ENCODE peak calls at places on chromosomes 6 and 20, in five cellular contexts. G is CD8-positive, alpha-beta T cell; M is neural progenitor cell; H is lower lobe of right lung; T is foreskin fibroblast. A is an unnamed sample.

GRCh38 chr6:33384581-33385020 is 7.0 kb upstream of the KIFC1 start:
- DNase-seq in G (no peak), M (peak; percentile 23), H (no peak), T (peak; percentile 60), A (no peak)

GRCh38 chr6:15520616-15521203 is 142.1 kb downstream of the DTNBP1 start:
- DNase-seq in G (no peak), M (no peak), H (no peak), T (no peak), A (no peak)

GRCh38 chr6:158384671-158385110 is 72.4 kb downstream of the TULP4 start:
- DNase-seq in G (no peak), M (no peak), H (no peak), T (no peak), A (no peak)

GRCh38 chr6:40124924-40125323 is 190.7 kb upstream of the MOCS1 start:
- DNase-seq in G (no peak), M (no peak), H (no peak), T (no peak), A (no peak)

GRCh38 chr6:36028887-36029324 is 1.3 kb downstream of the MAPK14 start:
- DNase-seq in G (peak; percentile 80), M (peak; percentile 62), H (peak; percentile 78), T (peak; percentile 68), A (no peak)

GRCh38 chr6:163599136-163599535 is 184.6 kb downstream of the QKI start:
- DNase-seq in G (no peak), M (no peak), H (no peak), T (no peak), A (no peak)

GRCh38 chr6:106064766-106065165 is 21.4 kb upstream of the PRDM1 start:
- DNase-seq in G (no peak), M (no peak), H (no peak), T (no peak), A (no peak)

GRCh38 chr6:160348552-160349441 is 619 bp downstream of the SLC22A3 start:
- DNase-seq in G (no peak), M (peak; percentile 65), H (peak; percentile 74), T (peak; percentile 9), A (no peak)

GRCh38 chr20:1536893-1537730 is 20.4 kb downstream of the SIRPD start:
- DNase-seq in G (no peak), M (no peak), H (peak; percentile 50), T (no peak), A (no peak)

GRCh38 chr6:53746442-53747103 is 48.2 kb upstream of the LRRC1 start:
- DNase-seq in G (no peak), M (peak; percentile 10), H (no peak), T (no peak), A (no peak)

GRCh38 chr6:88107241-88107640 is 58.9 kb downstream of the CNR1 start:
- DNase-seq in G (no peak), M (no peak), H (no peak), T (no peak), A (no peak)

GRCh38 chr6:81696505-81696904 is 56.0 kb downstream of the TENT5A start:
- DNase-seq in G (no peak), M (no peak), H (no peak), T (no peak), A (no peak)

GRCh38 chr20:35578469-35578868 is 36.6 kb downstream of the ERGIC3 start:
- DNase-seq in G (no peak), M (no peak), H (peak; percentile 6), T (peak; percentile 9), A (no peak)

GRCh38 chr20:13220194-13220856 is 749 bp upstream of the ISM1 start:
- DNase-seq in G (peak; percentile 55), M (peak; percentile 76), H (peak; percentile 67), T (peak; percentile 23), A (no peak)

GRCh38 chr20:49916146-49917002 is 1.0 kb upstream of the SPATA2 start:
- DNase-seq in G (no peak), M (no peak), H (no peak), T (peak; percentile 15), A (no peak)

GRCh38 chr20:9467995-9468394 is 46.4 kb upstream of the LAMP5 start:
- DNase-seq in G (no peak), M (peak; percentile 59), H (no peak), T (no peak), A (no peak)

GRCh38 chr20:24628985-24629384 is 159.6 kb downstream of the SYNDIG1 start:
- DNase-seq in G (no peak), M (no peak), H (no peak), T (no peak), A (no peak)

GRCh38 chr20:8943638-8944037 is 125.2 kb upstream of the PLCB4 start:
- DNase-seq in G (no peak), M (no peak), H (no peak), T (no peak), A (no peak)

GRCh38 chr20:51660741-51661608 is 107.2 kb downstream of the ATP9A start:
- DNase-seq in G (no peak), M (no peak), H (no peak), T (peak; percentile 99), A (peak; percentile 99)

GRCh38 chr20:14700641-14700965 is 363.2 kb upstream of the FLRT3 start:
- DNase-seq in G (no peak), M (no peak), H (no peak), T (peak; percentile 40), A (no peak)

GRCh38 chr6:142011156-142011555 is 121.6 kb upstream of the GJE1 start:
- DNase-seq in G (no peak), M (no peak), H (no peak), T (no peak), A (no peak)

GRCh38 chr6:56699066-56699654 is 56.5 kb upstream of the DST start:
- DNase-seq in G (no peak), M (no peak), H (no peak), T (no peak), A (no peak)

GRCh38 chr20:15930324-15931305 is 642.6 kb downstream of the KIF16B start:
- DNase-seq in G (no peak), M (peak; percentile 47), H (no peak), T (peak; percentile 59), A (no peak)

GRCh38 chr20:49521356-49521755 is 38.9 kb upstream of the KCNB1 start:
- DNase-seq in G (no peak), M (no peak), H (no peak), T (no peak), A (no peak)

GRCh38 chr6:105600342-105601293 is 197.7 kb upstream of the PREP start:
- DNase-seq in G (no peak), M (no peak), H (no peak), T (no peak), A (no peak)

GRCh38 chr20:34066476-34067090 is 45.5 kb downstream of the EIF2S2 start:
- DNase-seq in G (no peak), M (no peak), H (no peak), T (no peak), A (peak; percentile 56)

GRCh38 chr6:15523679-15524630 is 138.9 kb downstream of the DTNBP1 start:
- DNase-seq in G (no peak), M (no peak), H (no peak), T (no peak), A (no peak)

GRCh38 chr20:58407966-58408557 is 19.0 kb downstream of the VAPB start:
- DNase-seq in G (no peak), M (no peak), H (no peak), T (no peak), A (no peak)
- H3K4me3 ChIP-seq in G (no peak overlapping the region), M (no peak overlapping the region), H (no peak overlapping the region), T (no peak overlapping the region), A (no peak overlapping the region)

GRCh38 chr20:63477061-63477616 is 4.7 kb upstream of the KCNQ2 start:
- DNase-seq in G (no peak), M (no peak), H (no peak), T (no peak), A (no peak)
- TF ChIP-seq CTCF in G (no peak), M (no peak), H (no peak), T (no peak), A (no peak)

GRCh38 chr6:137307163-137307851 is 88.1 kb upstream of the IFNGR1 start:
- DNase-seq in G (no peak), M (no peak), H (no peak), T (no peak), A (no peak)
- H3K4me3 ChIP-seq in G (no peak overlapping the region), M (no peak overlapping the region), H (no peak overlapping the region), T (no peak overlapping the region), A (no peak overlapping the region)

GRCh38 chr20:36793294-36794115 is 19.9 kb upstream of the DSN1 start:
- DNase-seq in G (no peak), M (no peak), H (no peak), T (no peak), A (no peak)

GRCh38 chr20:36795691-36796090 is 22.1 kb upstream of the DSN1 start:
- DNase-seq in G (no peak), M (no peak), H (no peak), T (no peak), A (no peak)

GRCh38 chr20:36794116-36794474 is 20.5 kb upstream of the DSN1 start:
- DNase-seq in G (no peak), M (no peak), H (no peak), T (no peak), A (no peak)

GRCh38 chr20:36791862-36792261 is 18.3 kb upstream of the DSN1 start:
- DNase-seq in G (no peak), M (no peak), H (no peak), T (no peak), A (no peak)

DNA sequence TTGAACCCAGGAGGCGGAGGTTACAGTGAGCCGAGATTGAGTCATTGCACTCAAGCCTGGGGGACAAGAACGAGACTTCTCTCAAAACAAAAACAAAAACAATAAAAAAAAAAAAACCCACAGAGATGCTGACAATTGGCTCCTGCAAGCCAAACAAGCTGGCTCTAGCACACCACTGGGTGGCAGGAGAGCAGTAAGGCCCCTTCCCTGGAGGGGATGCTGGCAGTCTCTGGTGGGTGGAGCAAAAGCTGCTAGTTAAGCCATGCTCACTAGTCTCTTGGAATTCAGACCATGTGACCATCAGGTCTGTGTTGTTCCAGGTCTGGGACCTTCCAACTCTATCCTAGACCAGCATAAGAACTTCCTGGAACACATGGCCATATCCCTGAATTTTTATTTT is 18.9 kb upstream of the DSN1 start:
- DNase-seq in G (no peak), M (peak; percentile 93), H (no peak), T (peak; percentile 67), A (no peak)
- TF ChIP-seq CTCF in G (no peak), M (peak; percentile 67), H (peak; percentile 24), T (peak; percentile 64), A (peak; percentile 45)

A was measured in HFF-Myc.